ENCODE peak calls at places on chromosome 4, in eight cellular contexts. One of them, this sample, is unnamed.

GRCh38 chr4:121698119-121698732 is 1.4 kb upstream of the ANXA5 start:
- DNase-seq in right cardiac atrium: peak; percentile 76
- DNase-seq in A673: no peak
- DNase-seq in HFF-Myc: no peak
- DNase-seq in GM23248: peak; percentile 38
- DNase-seq in astrocyte: no peak
- DNase-seq in AG10803: peak; percentile 82
- DNase-seq in tibial artery: no peak
- DNase-seq in this sample: no peak

GRCh38 chr4:92303621-92304027 is at the start of gene GRID2:
- DNase-seq in AG10803: no peak
- DNase-seq in astrocyte: peak; percentile 6
- DNase-seq in GM23248: peak; percentile 6
- DNase-seq in tibial artery: no peak
- DNase-seq in A673: peak; percentile 20
- DNase-seq in right cardiac atrium: peak; percentile 59
- DNase-seq in HFF-Myc: no peak
- DNase-seq in this sample: no peak

GRCh38 chr4:26131053-26131452 is 189.8 kb upstream of the RBPJ start:
- DNase-seq in astrocyte: no peak
- DNase-seq in tibial artery: no peak
- DNase-seq in A673: no peak
- DNase-seq in HFF-Myc: no peak
- DNase-seq in right cardiac atrium: no peak
- DNase-seq in AG10803: no peak
- DNase-seq in GM23248: no peak
- DNase-seq in this sample: no peak

GRCh38 chr4:2416564-2417195 is 1.8 kb downstream of the ZFYVE28 start:
- DNase-seq in HFF-Myc: no peak
- DNase-seq in tibial artery: no peak
- DNase-seq in astrocyte: no peak
- DNase-seq in GM23248: peak; percentile 59
- DNase-seq in right cardiac atrium: no peak
- DNase-seq in A673: no peak
- DNase-seq in AG10803: peak; percentile 29
- DNase-seq in this sample: no peak

GRCh38 chr4:94561249-94562024 is 109.7 kb downstream of the PDLIM5 start:
- DNase-seq in astrocyte: peak; percentile 97
- DNase-seq in right cardiac atrium: no peak
- DNase-seq in AG10803: peak; percentile 56
- DNase-seq in A673: no peak
- DNase-seq in HFF-Myc: no peak
- DNase-seq in GM23248: peak; percentile 77
- DNase-seq in tibial artery: no peak
- DNase-seq in this sample: no peak

GRCh38 chr4:100796333-100796732 is 278.5 kb upstream of the EMCN start:
- DNase-seq in right cardiac atrium: no peak
- DNase-seq in astrocyte: no peak
- DNase-seq in AG10803: no peak
- DNase-seq in A673: no peak
- DNase-seq in GM23248: no peak
- DNase-seq in tibial artery: no peak
- DNase-seq in HFF-Myc: no peak
- DNase-seq in this sample: no peak

GRCh38 chr4:76156635-76157034 is 8.4 kb upstream of the NUP54 start:
- DNase-seq in astrocyte: no peak
- DNase-seq in A673: no peak
- DNase-seq in HFF-Myc: no peak
- DNase-seq in right cardiac atrium: no peak
- DNase-seq in GM23248: peak; percentile 2
- DNase-seq in tibial artery: no peak
- DNase-seq in AG10803: no peak
- DNase-seq in this sample: peak; percentile 37

GRCh38 chr4:107939307-107939706 is 8.0 kb downstream of the CYP2U1 start:
- DNase-seq in A673: no peak
- DNase-seq in AG10803: peak; percentile 72
- DNase-seq in right cardiac atrium: no peak
- DNase-seq in astrocyte: peak; percentile 36
- DNase-seq in tibial artery: no peak
- DNase-seq in HFF-Myc: no peak
- DNase-seq in GM23248: peak; percentile 44
- DNase-seq in this sample: peak; percentile 17

GRCh38 chr4:146520894-146521542 is 722 bp downstream of the SLC10A7 start:
- DNase-seq in right cardiac atrium: no peak
- DNase-seq in GM23248: peak; percentile 82
- DNase-seq in AG10803: peak; percentile 62
- DNase-seq in astrocyte: peak; percentile 76
- DNase-seq in tibial artery: no peak
- DNase-seq in A673: peak; percentile 83
- DNase-seq in HFF-Myc: no peak
- DNase-seq in this sample: peak; percentile 65

GRCh38 chr4:14566518-14566917 is 435.8 kb upstream of the CPEB2 start:
- DNase-seq in right cardiac atrium: no peak
- DNase-seq in tibial artery: no peak
- DNase-seq in A673: no peak
- DNase-seq in astrocyte: peak; percentile 29
- DNase-seq in GM23248: no peak
- DNase-seq in AG10803: no peak
- DNase-seq in HFF-Myc: no peak
- DNase-seq in this sample: no peak

GRCh38 chr4:69713593-69713992 is 46.8 kb downstream of the SULT1B1 start:
- DNase-seq in GM23248: peak; percentile 66
- DNase-seq in AG10803: peak; percentile 48
- DNase-seq in tibial artery: no peak
- DNase-seq in astrocyte: no peak
- DNase-seq in A673: no peak
- DNase-seq in right cardiac atrium: no peak
- DNase-seq in HFF-Myc: no peak
- DNase-seq in this sample: peak; percentile 69

DNA sequence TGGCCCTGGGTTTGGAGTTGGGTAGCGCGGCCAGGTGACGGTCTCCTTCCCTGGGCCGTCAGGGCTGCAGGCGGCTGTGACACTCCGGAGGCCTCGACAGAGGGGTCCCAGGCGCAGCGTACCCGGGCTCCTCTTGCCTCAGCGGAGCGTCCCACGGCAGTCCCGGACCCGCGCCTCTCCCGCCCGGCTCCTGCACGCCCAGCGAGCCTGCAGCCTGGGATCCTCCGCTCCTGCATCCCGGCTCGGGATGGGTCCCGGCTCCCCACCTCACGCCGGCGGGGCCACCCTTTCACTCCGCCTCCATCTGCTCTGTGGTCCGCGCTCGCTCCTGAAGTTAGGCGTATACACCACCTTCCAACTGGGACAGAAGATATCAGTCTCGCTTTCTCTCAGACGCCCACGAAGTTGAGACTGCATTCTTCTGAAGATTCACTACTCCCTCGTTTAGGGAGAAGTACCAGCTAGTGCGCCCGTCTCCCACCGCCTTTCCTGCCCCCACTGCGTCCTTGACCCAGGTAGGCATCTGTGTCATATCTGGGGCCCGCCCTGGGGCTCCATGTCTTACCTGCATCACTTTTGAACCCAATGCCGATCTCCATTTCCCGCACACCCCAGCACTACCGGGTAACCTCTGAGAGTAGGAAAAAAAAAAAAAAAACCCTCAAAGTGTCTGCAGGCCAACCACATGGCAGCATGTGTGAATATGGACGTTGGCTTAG is 32.3 kb upstream of the KDR start:
- DNase-seq in HFF-Myc: no peak
- DNase-seq in GM23248: peak; percentile 31
- DNase-seq in astrocyte: no peak
- DNase-seq in tibial artery: no peak
- DNase-seq in A673: no peak
- DNase-seq in right cardiac atrium: peak; percentile 55
- DNase-seq in AG10803: no peak
- DNase-seq in this sample: no peak
- H3K4me3 ChIP-seq in HFF-Myc: no peak overlapping the region
- H3K4me3 ChIP-seq in GM23248: peak overlapping the region; percentile 59
- H3K4me3 ChIP-seq in astrocyte: peak overlapping the region; percentile 43
- H3K4me3 ChIP-seq in tibial artery: no peak overlapping the region
- H3K4me3 ChIP-seq in A673: no peak overlapping the region
- H3K4me3 ChIP-seq in right cardiac atrium: peak overlapping the region; percentile 29
- H3K4me3 ChIP-seq in AG10803: peak overlapping the region; percentile 28
- H3K4me3 ChIP-seq in this sample: no peak overlapping the region

GRCh38 chr4:7295201-7295916 is 103.0 kb downstream of the SORCS2 start:
- DNase-seq in AG10803: no peak
- DNase-seq in A673: peak; percentile 44
- DNase-seq in right cardiac atrium: peak; percentile 88
- DNase-seq in HFF-Myc: no peak
- DNase-seq in astrocyte: peak; percentile 45
- DNase-seq in tibial artery: no peak
- DNase-seq in GM23248: peak; percentile 25
- DNase-seq in this sample: no peak
- H3K4me3 ChIP-seq in AG10803: no peak overlapping the region
- H3K4me3 ChIP-seq in A673: no peak overlapping the region
- H3K4me3 ChIP-seq in right cardiac atrium: no peak overlapping the region
- H3K4me3 ChIP-seq in HFF-Myc: no peak overlapping the region
- H3K4me3 ChIP-seq in astrocyte: no peak overlapping the region
- H3K4me3 ChIP-seq in tibial artery: no peak overlapping the region
- H3K4me3 ChIP-seq in GM23248: no peak overlapping the region
- H3K4me3 ChIP-seq in this sample: no peak overlapping the region

GRCh38 chr4:7967501-7968261 is 28.0 kb upstream of the AFAP1 start:
- DNase-seq in astrocyte: peak; percentile 64
- DNase-seq in GM23248: peak; percentile 55
- DNase-seq in right cardiac atrium: peak; percentile 58
- DNase-seq in tibial artery: no peak
- DNase-seq in A673: no peak
- DNase-seq in HFF-Myc: no peak
- DNase-seq in AG10803: no peak
- DNase-seq in this sample: peak; percentile 26
- H3K4me3 ChIP-seq in astrocyte: no peak overlapping the region
- H3K4me3 ChIP-seq in GM23248: no peak overlapping the region
- H3K4me3 ChIP-seq in right cardiac atrium: no peak overlapping the region
- H3K4me3 ChIP-seq in tibial artery: no peak overlapping the region
- H3K4me3 ChIP-seq in A673: no peak overlapping the region
- H3K4me3 ChIP-seq in HFF-Myc: no peak overlapping the region
- H3K4me3 ChIP-seq in AG10803: no peak overlapping the region
- H3K4me3 ChIP-seq in this sample: no peak overlapping the region

GRCh38 chr4:152640058-152640921 is 39.5 kb downstream of the TMEM154 start:
- DNase-seq in A673: peak; percentile 40
- DNase-seq in tibial artery: no peak
- DNase-seq in right cardiac atrium: no peak
- DNase-seq in HFF-Myc: no peak
- DNase-seq in GM23248: peak; percentile 53
- DNase-seq in AG10803: peak; percentile 19
- DNase-seq in astrocyte: no peak
- DNase-seq in this sample: peak; percentile 17

GRCh38 chr4:152630361-152630760 is 49.4 kb downstream of the TMEM154 start:
- DNase-seq in AG10803: no peak
- DNase-seq in HFF-Myc: no peak
- DNase-seq in tibial artery: no peak
- DNase-seq in GM23248: no peak
- DNase-seq in right cardiac atrium: no peak
- DNase-seq in astrocyte: no peak
- DNase-seq in A673: no peak
- DNase-seq in this sample: no peak

GRCh38 chr4:152633118-152633517 is 46.7 kb downstream of the TMEM154 start:
- DNase-seq in tibial artery: no peak
- DNase-seq in astrocyte: no peak
- DNase-seq in A673: no peak
- DNase-seq in right cardiac atrium: no peak
- DNase-seq in AG10803: no peak
- DNase-seq in GM23248: no peak
- DNase-seq in HFF-Myc: no peak
- DNase-seq in this sample: no peak

GRCh38 chr4:152634110-152634760 is 45.6 kb downstream of the TMEM154 start:
- DNase-seq in right cardiac atrium: no peak
- DNase-seq in tibial artery: no peak
- DNase-seq in A673: no peak
- DNase-seq in AG10803: peak; percentile 24
- DNase-seq in GM23248: peak; percentile 39
- DNase-seq in astrocyte: no peak
- DNase-seq in HFF-Myc: no peak
- DNase-seq in this sample: peak; percentile 88

GRCh38 chr4:152635876-152636275 is 43.9 kb downstream of the TMEM154 start:
- DNase-seq in tibial artery: no peak
- DNase-seq in GM23248: no peak
- DNase-seq in right cardiac atrium: no peak
- DNase-seq in AG10803: no peak
- DNase-seq in A673: no peak
- DNase-seq in HFF-Myc: no peak
- DNase-seq in astrocyte: no peak
- DNase-seq in this sample: no peak
- H3K4me3 ChIP-seq in tibial artery: no peak overlapping the region
- H3K4me3 ChIP-seq in GM23248: no peak overlapping the region
- H3K4me3 ChIP-seq in right cardiac atrium: no peak overlapping the region
- H3K4me3 ChIP-seq in AG10803: no peak overlapping the region
- H3K4me3 ChIP-seq in A673: no peak overlapping the region
- H3K4me3 ChIP-seq in HFF-Myc: no peak overlapping the region
- H3K4me3 ChIP-seq in astrocyte: no peak overlapping the region
- H3K4me3 ChIP-seq in this sample: no peak overlapping the region

GRCh38 chr4:54231419-54232150 is 2.5 kb downstream of the PDGFRA start:
- DNase-seq in tibial artery: peak; percentile 91
- DNase-seq in GM23248: peak; percentile 83
- DNase-seq in HFF-Myc: no peak
- DNase-seq in AG10803: peak; percentile 63
- DNase-seq in right cardiac atrium: peak; percentile 93
- DNase-seq in astrocyte: peak; percentile 61
- DNase-seq in A673: no peak
- DNase-seq in this sample: no peak
- H3K4me3 ChIP-seq in tibial artery: peak overlapping the region; percentile 58
- H3K4me3 ChIP-seq in GM23248: peak overlapping the region; percentile 85
- H3K4me3 ChIP-seq in HFF-Myc: peak overlapping the region; percentile 85
- H3K4me3 ChIP-seq in AG10803: peak overlapping the region; percentile 98
- H3K4me3 ChIP-seq in right cardiac atrium: peak overlapping the region; percentile 53
- H3K4me3 ChIP-seq in astrocyte: peak overlapping the region; percentile 69
- H3K4me3 ChIP-seq in A673: no peak overlapping the region
- H3K4me3 ChIP-seq in this sample: no peak overlapping the region

GRCh38 chr4:110417151-110417550 is 58.8 kb upstream of the ENPEP start:
- DNase-seq in tibial artery: no peak
- DNase-seq in right cardiac atrium: no peak
- DNase-seq in AG10803: no peak
- DNase-seq in GM23248: no peak
- DNase-seq in A673: no peak
- DNase-seq in HFF-Myc: no peak
- DNase-seq in astrocyte: no peak
- DNase-seq in this sample: peak; percentile 28
- H3K4me3 ChIP-seq in tibial artery: no peak overlapping the region
- H3K4me3 ChIP-seq in right cardiac atrium: no peak overlapping the region
- H3K4me3 ChIP-seq in AG10803: no peak overlapping the region
- H3K4me3 ChIP-seq in GM23248: no peak overlapping the region
- H3K4me3 ChIP-seq in A673: no peak overlapping the region
- H3K4me3 ChIP-seq in HFF-Myc: no peak overlapping the region
- H3K4me3 ChIP-seq in astrocyte: no peak overlapping the region
- H3K4me3 ChIP-seq in this sample: no peak overlapping the region